ENCODE peak calls at places on chromosomes 4 and X, in six cellular contexts. A, N, G, K, T and S are unnamed samples.

GRCh38 chrX:137212078-137212632 is 178.4 kb upstream of the GPR101 start:
- DNase-seq in G (no peak), N (no peak), T (no peak), A (no peak), K (no peak), S (no peak)

GRCh38 chr4:78889955-78890354 is 49.3 kb downstream of the PAQR3 start:
- DNase-seq in G (no peak), K (no peak), A (no peak), N (no peak), T (no peak), S (no peak)

GRCh38 chr4:159282944-159283343 is 180.1 kb downstream of the RAPGEF2 start:
- DNase-seq in G (no peak), A (no peak), K (no peak), T (no peak), N (no peak), S (no peak)

GRCh38 chr4:73883306-73883705 is 14.1 kb downstream of the CXCL1 start:
- DNase-seq in T (peak), G (no peak), K (peak), A (no peak), N (peak), S (peak)

GRCh38 chr4:187602339-187603092 is 393.1 kb upstream of the ZFP42 start:
- DNase-seq in N (no peak), G (no peak), A (peak), K (peak), T (peak), S (peak)

GRCh38 chrX:145825896-145826295 is 8.3 kb downstream of the SLITRK2 start:
- DNase-seq in N (peak), T (no peak), G (no peak), A (no peak), K (peak), S (peak)

GRCh38 chrX:3712080-3712869 is 1.2 kb downstream of the PRKX start:
- DNase-seq in K (peak), N (peak), A (no peak), T (peak), G (peak), S (peak)

GRCh38 chr4:147094228-147094627 is 148.6 kb upstream of the TTC29 start:
- DNase-seq in A (no peak), G (no peak), T (no peak), N (no peak), K (no peak), S (no peak)

GRCh38 chr4:71210831-71211230 is 128.0 kb upstream of the SLC4A4 start:
- DNase-seq in N (no peak), K (peak), A (no peak), T (peak), G (no peak), S (no peak)

GRCh38 chrX:114611018-114611619 is 27.2 kb downstream of the HTR2C start:
- DNase-seq in G (no peak), T (peak), N (peak), K (peak), A (no peak), S (peak)

GRCh38 chr4:84050014-84050413 is 449.1 kb downstream of the NKX6-1 start:
- DNase-seq in N (no peak), T (no peak), K (no peak), G (no peak), A (no peak), S (no peak)

GRCh38 chrX:39969099-39969825 is 128.5 kb downstream of the BCOR start:
- DNase-seq in A (no peak), N (no peak), G (peak), K (no peak), T (no peak), S (no peak)

GRCh38 chr4:166941629-166942028 is 292.7 kb downstream of the SPOCK3 start:
- DNase-seq in G (no peak), T (no peak), K (peak), A (no peak), N (no peak), S (peak)

GRCh38 chr4:95371457-95372179 is 177.2 kb downstream of the UNC5C start:
- DNase-seq in A (no peak), N (no peak), K (no peak), T (no peak), G (no peak), S (no peak)

GRCh38 chr4:156971623-156972369 is at the start of gene PDGFC:
- DNase-seq in G (peak), T (peak), A (no peak), N (no peak), K (peak), S (peak)

GRCh38 chr4:2545321-2546013 is 9.0 kb downstream of the FAM193A start:
- DNase-seq in A (no peak), G (no peak), T (no peak), N (no peak), K (no peak), S (peak)

GRCh38 chr4:84279678-84280077 is 219.4 kb downstream of the NKX6-1 start:
- DNase-seq in K (no peak), T (peak), N (no peak), A (peak), G (no peak), S (no peak)

GRCh38 chrX:69238153-69238959 is 73.1 kb upstream of the PJA1 start:
- DNase-seq in G (peak), T (peak), K (no peak), N (no peak), A (no peak), S (peak)

GRCh38 chrX:30822068-30822671 is 66.9 kb downstream of the TAB3 start:
- DNase-seq in G (no peak), K (no peak), A (no peak), N (peak), T (no peak), S (peak)

GRCh38 chr4:52657630-52658501 is 1.2 kb downstream of the USP46 start:
- DNase-seq in G (peak), T (peak), K (peak), A (no peak), N (peak), S (peak)

GRCh38 chr4:14249226-14249625 is 621.7 kb upstream of the BOD1L1 start:
- DNase-seq in G (no peak), T (no peak), A (no peak), N (no peak), K (no peak), S (no peak)

GRCh38 chr4:56658410-56659003 is 22.6 kb downstream of the HOPX start:
- DNase-seq in K (peak), A (no peak), G (no peak), T (peak), N (no peak), S (peak)

GRCh38 chr4:15649914-15650545 is 5.1 kb downstream of the FBXL5 start:
- DNase-seq in T (peak), A (no peak), K (peak), N (peak), G (no peak), S (peak)

GRCh38 chr4:138494931-138495330 is 252.8 kb upstream of the SLC7A11 start:
- DNase-seq in K (peak), G (no peak), T (peak), A (no peak), N (peak), S (peak)

GRCh38 chr4:162485486-162485885 is 321.7 kb upstream of the FSTL5 start:
- DNase-seq in A (no peak), N (no peak), K (peak), T (no peak), G (no peak), S (peak)

GRCh38 chr4:1051472-1051871 is 40.0 kb downstream of the FGFRL1 start:
- DNase-seq in K (no peak), T (peak), A (no peak), N (no peak), G (no peak), S (no peak)

GRCh38 chr4:30619679-30620078 is 100.5 kb upstream of the PCDH7 start:
- DNase-seq in T (no peak), K (peak), N (peak), A (no peak), G (no peak), S (peak)

GRCh38 chrX:63275127-63275526 is 76.0 kb downstream of the SPIN4 start:
- DNase-seq in N (peak), G (no peak), K (no peak), T (peak), A (no peak), S (peak)

GRCh38 chr4:15996773-15997172 is 33.8 kb upstream of the FGFBP2 start:
- DNase-seq in G (no peak), K (peak), A (no peak), T (no peak), N (no peak), S (no peak)

GRCh38 chrX:45515262-45516215 is 314.9 kb upstream of the DIPK2B start:
- DNase-seq in N (peak), K (peak), G (peak), A (peak), T (peak), S (peak)
- H3K4me3 ChIP-seq in N (peak), K (no peak), G (no peak), A (no peak), T (peak), S (no peak)

DNA sequence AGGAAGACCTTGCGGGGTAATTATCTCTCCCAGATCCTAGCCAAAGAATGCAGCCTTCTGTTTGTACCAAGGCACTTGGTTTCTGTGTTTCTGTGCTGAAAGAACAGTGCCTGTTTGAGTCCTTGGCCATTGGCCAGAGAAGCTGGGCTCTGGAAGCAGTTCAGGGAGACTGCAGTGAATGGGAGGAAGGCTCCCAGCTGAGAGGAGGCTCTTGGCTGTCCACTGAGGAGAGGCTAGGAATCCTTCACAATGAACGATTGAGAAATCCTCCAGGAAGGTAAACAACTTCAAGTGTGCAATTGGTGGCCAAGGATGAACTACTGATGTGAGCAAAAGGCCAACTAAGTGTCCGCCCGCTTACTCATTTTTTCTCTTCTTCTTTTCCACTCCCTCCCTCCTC is 61.3 kb downstream of the HS3ST1 start:
- DNase-seq in G (peak), K (peak), A (no peak), N (no peak), T (no peak), S (peak)
- TF ChIP-seq CTCF in G (no peak), K (no peak), A (no peak), N (no peak), T (no peak), S (no peak)

GRCh38 chr4:155676430-155676825 is 9.8 kb downstream of the GUCY1A1 start:
- DNase-seq in T (peak), A (no peak), G (no peak), N (no peak), K (no peak), S (no peak)

GRCh38 chr4:155673453-155673979 is 6.9 kb downstream of the GUCY1A1 start:
- DNase-seq in A (no peak), N (no peak), G (no peak), K (no peak), T (no peak), S (no peak)

GRCh38 chr4:155678011-155678410 is 11.4 kb downstream of the GUCY1A1 start:
- DNase-seq in A (no peak), G (no peak), N (no peak), T (no peak), K (no peak), S (no peak)

GRCh38 chr4:155674669-155675071 is 8.0 kb downstream of the GUCY1A1 start:
- DNase-seq in N (no peak), A (no peak), G (no peak), T (no peak), K (no peak), S (no peak)

GRCh38 chr4:155675709-155676429 is 9.2 kb downstream of the GUCY1A1 start:
- DNase-seq in N (peak), A (no peak), T (peak), G (no peak), K (no peak), S (no peak)
- H3K4me3 ChIP-seq in N (no peak), A (no peak), T (no peak), G (no peak), K (no peak), S (no peak)

GRCh38 chr4:82562553-82562854 is 716 bp upstream of the TMEM150C start:
- DNase-seq in G (no peak), A (no peak), K (no peak), N (no peak), T (no peak), S (no peak)

GRCh38 chr4:82560853-82561744 is 689 bp downstream of the TMEM150C start:
- DNase-seq in T (no peak), G (peak), K (no peak), A (no peak), N (no peak), S (no peak)

GRCh38 chr4:82567444-82567843 is 5.7 kb upstream of the TMEM150C start:
- DNase-seq in K (no peak), N (no peak), A (no peak), T (no peak), G (no peak), S (no peak)

GRCh38 chr4:82559735-82560120 is 2.1 kb downstream of the TMEM150C start:
- DNase-seq in K (no peak), A (no peak), G (no peak), T (no peak), N (no peak), S (no peak)

DNA sequence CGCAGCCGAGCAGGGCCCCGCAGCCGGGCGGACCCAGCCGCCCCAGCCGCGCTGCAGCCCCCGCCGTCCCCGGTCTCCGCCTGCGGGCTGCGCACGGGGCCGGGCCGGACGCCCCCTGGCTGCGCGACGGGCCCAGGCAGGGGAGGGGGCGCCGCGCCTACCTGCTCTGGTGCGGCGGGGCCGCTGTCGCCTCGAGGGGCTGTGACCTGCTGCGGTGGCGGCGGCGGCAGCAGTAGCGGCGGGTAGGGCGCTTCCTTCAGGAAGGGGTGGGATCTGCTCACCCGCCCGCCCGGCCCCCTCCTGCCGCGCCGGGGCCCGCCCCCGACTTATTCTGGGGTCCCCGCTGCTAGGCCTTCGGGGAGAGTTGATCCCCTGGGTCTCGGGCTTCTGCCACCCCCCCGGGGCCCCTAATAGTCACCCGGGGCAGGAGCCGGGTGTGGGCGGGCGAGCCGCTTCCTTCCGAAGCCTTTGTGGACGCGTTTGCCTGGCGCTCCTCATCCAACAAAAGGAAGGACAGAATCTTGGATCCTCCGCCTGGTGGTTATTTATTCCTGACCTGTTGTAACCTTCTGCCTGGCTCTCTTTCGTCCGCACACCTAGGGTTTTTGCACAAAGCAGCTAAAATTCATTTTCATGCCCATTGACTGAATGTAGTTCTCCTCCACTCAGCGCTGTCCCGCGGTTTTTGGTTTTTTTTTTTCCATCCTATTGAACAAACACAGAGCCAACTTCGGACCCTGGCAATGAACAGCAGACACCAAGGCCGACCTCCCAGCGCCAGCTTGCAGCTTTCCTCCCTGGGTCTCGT is at the start of gene TMEM150C:
- DNase-seq in G (peak), K (peak), N (peak), A (no peak), T (peak), S (peak)
- TF ChIP-seq CTCF in G (peak), K (peak), N (no peak), A (peak), T (peak), S (no peak)

DNA sequence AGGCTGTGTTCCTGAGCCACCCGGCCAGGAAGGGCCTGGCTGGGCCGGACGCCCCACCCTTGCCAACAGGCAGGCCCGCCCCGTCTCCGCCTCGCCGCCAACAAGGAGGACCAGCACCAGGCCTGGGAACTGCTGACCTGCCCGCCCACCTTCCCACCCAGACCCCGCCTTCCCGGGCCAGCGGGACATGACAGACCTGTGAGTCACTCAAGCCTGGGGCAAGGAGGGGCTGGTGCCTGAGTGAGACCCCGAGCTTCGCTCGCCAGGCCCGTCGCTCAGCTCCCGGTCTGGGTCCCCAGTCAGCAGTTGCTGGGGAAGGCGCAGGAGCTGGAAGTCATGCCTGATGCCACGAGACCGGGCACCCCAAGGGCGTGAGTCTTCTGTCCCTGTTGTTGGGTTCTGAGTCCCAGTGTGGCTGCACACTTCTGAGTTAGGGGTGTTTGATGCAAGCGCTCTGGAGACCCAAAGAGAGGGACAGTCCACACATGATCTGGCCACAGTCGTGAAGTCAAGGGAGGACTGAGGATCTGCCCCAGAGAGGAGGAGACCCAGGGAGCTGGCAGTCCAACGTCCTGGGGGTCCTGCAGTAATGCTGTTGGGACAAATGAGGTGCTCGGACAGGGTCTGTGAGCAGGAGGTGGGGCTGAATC is at the start of gene DNASE1L1:
- DNase-seq in K (peak), A (peak), T (peak), G (peak), N (peak), S (peak)
- H3K4me3 ChIP-seq in K (peak), A (peak), T (peak), G (peak), N (peak), S (peak)

DNA sequence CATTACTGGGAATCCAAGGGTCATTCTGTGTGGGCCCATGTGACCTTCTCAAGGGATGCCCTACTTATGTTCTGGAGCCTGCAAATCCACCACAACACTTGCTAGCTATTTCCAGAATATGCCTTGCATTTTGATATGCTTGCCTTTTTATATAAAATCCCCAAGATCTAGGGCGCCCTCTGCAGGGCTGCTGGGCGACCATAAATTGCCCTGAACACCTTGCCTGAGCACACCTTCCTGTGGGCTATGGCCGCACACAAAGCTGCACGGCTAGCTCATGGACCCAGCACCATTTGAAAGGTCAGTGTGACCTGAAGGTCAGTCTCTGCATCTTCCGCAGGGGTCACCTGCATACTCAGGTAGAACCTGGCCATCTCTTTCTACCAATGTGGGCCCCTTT is 311.7 kb downstream of the NLGN4X start:
- DNase-seq in T (no peak), G (no peak), A (no peak), K (no peak), N (peak), S (no peak)
- TF ChIP-seq CTCF in T (no peak), G (no peak), A (no peak), K (no peak), N (peak), S (no peak)

GRCh38 chrX:11666180-11666579 is 460 bp upstream of the ARHGAP6 start:
- DNase-seq in K (peak), A (no peak), G (no peak), N (no peak), T (no peak), S (no peak)

GRCh38 chrX:11667286-11667685 is 1.6 kb upstream of the ARHGAP6 start:
- DNase-seq in N (no peak), K (no peak), G (no peak), T (no peak), A (no peak), S (no peak)

GRCh38 chrX:11665144-11666040 is at the start of gene ARHGAP6:
- DNase-seq in G (peak), K (peak), T (peak), N (no peak), A (no peak), S (peak)

GRCh38 chrX:11663875-11664210 is 1.9 kb downstream of the ARHGAP6 start:
- DNase-seq in N (no peak), T (no peak), G (no peak), K (no peak), A (no peak), S (no peak)

DNA sequence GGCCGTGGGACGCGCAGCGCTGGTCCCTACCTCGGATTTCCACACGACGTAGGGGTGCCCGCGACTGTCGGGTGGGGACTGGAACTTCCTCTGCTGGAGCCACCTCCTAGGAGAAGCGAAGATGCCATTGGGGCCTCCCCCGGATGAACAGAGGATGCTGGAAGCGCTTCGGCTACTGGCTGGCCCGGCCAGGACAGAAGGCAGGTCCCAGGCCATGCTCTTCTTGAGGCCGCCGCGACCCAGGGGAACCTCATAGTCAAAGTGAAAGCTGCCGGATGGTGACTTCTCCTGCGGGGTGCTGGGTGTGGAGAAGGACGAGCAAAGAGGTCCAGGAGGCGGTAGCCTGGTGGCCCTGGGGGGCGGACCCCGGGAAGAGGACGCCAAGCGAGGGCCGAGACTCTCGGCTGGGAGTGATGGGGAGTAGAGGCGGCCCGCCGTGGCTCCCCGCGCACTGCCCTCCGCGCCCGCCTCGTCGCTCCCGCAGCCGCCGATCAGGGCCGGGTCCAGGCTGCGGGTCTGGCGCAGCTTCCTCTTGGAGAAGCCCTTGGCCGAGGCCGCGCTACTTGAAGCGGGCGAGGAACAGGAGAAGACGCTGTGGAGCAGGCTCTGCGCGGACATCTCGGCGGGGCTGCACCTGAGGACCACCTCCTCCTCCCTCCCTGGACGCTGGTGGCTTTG is 1.4 kb downstream of the ARHGAP6 start:
- DNase-seq in A (no peak), K (peak), T (no peak), G (no peak), N (no peak), S (no peak)
- H3K4me3 ChIP-seq in A (peak), K (peak), T (peak), G (peak), N (no peak), S (peak)

GRCh38 chr4:82268826-82269193 is 105.0 kb downstream of the HNRNPD start:
- DNase-seq in G (no peak), N (no peak), A (no peak), T (no peak), K (no peak), S (no peak)
- TF ChIP-seq CTCF in G (no peak), N (no peak), A (no peak), T (no peak), K (no peak), S (no peak)